ENCODE peak calls at places on chromosome 14, in five cellular contexts. L is IMR-90, D is PC-3, S is H9, C is mammary epithelial cell. F is an unnamed sample.

GRCh38 chr14:99382781-99383456 is 97.7 kb downstream of the SETD3 start:
- DNase-seq in L (peak; percentile 77), D (peak; percentile 78), S (no peak), C (no peak), F (peak; percentile 38)

GRCh38 chr14:104107611-104108569 is 22.4 kb downstream of the ASPG start:
- DNase-seq in L (no peak), D (peak; percentile 57), S (peak; percentile 37), C (no peak), F (peak; percentile 63)

GRCh38 chr14:94051115-94051514 is 25.0 kb downstream of the OTUB2 start:
- DNase-seq in L (peak; percentile 42), D (peak; percentile 21), S (peak; percentile 44), C (peak; percentile 24), F (peak; percentile 78)

GRCh38 chr14:92496458-92496857 is 17.1 kb upstream of the RIN3 start:
- DNase-seq in L (no peak), D (no peak), S (no peak), C (no peak), F (no peak)

GRCh38 chr14:82075566-82075965 is 541.9 kb upstream of the SEL1L start:
- DNase-seq in L (no peak), D (peak; percentile 26), S (peak; percentile 77), C (no peak), F (peak; percentile 91)

GRCh38 chr14:93996130-93996695 is 888 bp upstream of the CCDC197 start:
- DNase-seq in L (no peak), D (no peak), S (no peak), C (no peak), F (no peak)

GRCh38 chr14:76380991-76381390 is 5.1 kb downstream of the ESRRB start:
- DNase-seq in L (no peak), D (no peak), S (no peak), C (no peak), F (no peak)

GRCh38 chr14:103281496-103282231 is 52.4 kb upstream of the EIF5 start:
- DNase-seq in L (peak; percentile 62), D (peak; percentile 63), S (peak; percentile 81), C (peak; percentile 24), F (peak; percentile 83)

GRCh38 chr14:72544615-72545387 is 349.1 kb downstream of the DPF3 start:
- DNase-seq in L (no peak), D (no peak), S (peak; percentile 86), C (no peak), F (peak; percentile 91)

GRCh38 chr14:63986789-63987533 is 134.2 kb downstream of the SYNE2 start:
- DNase-seq in L (peak; percentile 78), D (peak; percentile 19), S (no peak), C (peak; percentile 89), F (no peak)

GRCh38 chr14:103748539-103748867 is 32.9 kb downstream of the ZFYVE21 start:
- DNase-seq in L (no peak), D (no peak), S (no peak), C (no peak), F (no peak)

GRCh38 chr14:59228416-59228815 is 39.9 kb downstream of the DAAM1 start:
- DNase-seq in L (peak; percentile 58), D (no peak), S (no peak), C (peak; percentile 26), F (no peak)

GRCh38 chr14:100065942-100066574 is 836 bp downstream of the EVL start:
- DNase-seq in L (no peak), D (no peak), S (no peak), C (no peak), F (no peak)

GRCh38 chr14:48805315-48805714 is 780.9 kb downstream of the RPS29 start:
- DNase-seq in L (no peak), D (no peak), S (peak; percentile 66), C (no peak), F (peak; percentile 65)

GRCh38 chr14:97290065-97290464 is 492.9 kb downstream of the VRK1 start:
- DNase-seq in L (no peak), D (no peak), S (no peak), C (no peak), F (no peak)

GRCh38 chr14:96653597-96653996 is 143.6 kb upstream of the VRK1 start:
- DNase-seq in L (no peak), D (no peak), S (no peak), C (no peak), F (no peak)

GRCh38 chr14:29805415-29806123 is 122.1 kb downstream of the PRKD1 start:
- DNase-seq in L (peak; percentile 98), D (peak; percentile 52), S (no peak), C (peak; percentile 52), F (no peak)

GRCh38 chr14:99155173-99155777 is 116.7 kb downstream of the BCL11B start:
- DNase-seq in L (no peak), D (no peak), S (no peak), C (no peak), F (peak; percentile 2)

GRCh38 chr14:65847065-65847847 is 434.7 kb downstream of the FUT8 start:
- DNase-seq in L (no peak), D (no peak), S (no peak), C (no peak), F (no peak)

GRCh38 chr14:105116451-105117256 is 51.4 kb upstream of the GPR132 start:
- DNase-seq in L (no peak), D (no peak), S (no peak), C (no peak), F (no peak)

GRCh38 chr14:67137744-67138371 is 51.4 kb upstream of the GARIN2 start:
- DNase-seq in L (peak; percentile 22), D (peak; percentile 53), S (no peak), C (peak; percentile 6), F (no peak)

GRCh38 chr14:60970146-60970545 is 10.7 kb downstream of the TRMT5 start:
- DNase-seq in L (no peak), D (no peak), S (no peak), C (no peak), F (no peak)

DNA sequence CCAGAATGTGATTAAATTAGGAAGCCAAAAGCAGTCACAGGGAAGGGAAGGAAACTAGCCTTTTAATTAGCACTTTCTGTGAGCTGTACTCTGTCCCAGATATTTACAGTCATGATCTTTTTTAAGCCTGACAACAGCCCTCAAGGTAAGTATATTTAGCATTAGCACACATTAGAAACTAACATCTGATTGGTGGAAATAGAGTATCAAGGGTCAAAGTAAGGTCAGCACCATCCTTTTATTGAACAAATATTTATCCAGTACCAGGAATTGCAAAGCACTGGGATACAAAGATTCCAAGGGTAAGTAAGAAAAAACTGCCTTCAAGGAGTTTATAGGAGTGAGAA is 28.2 kb downstream of the RPGRIP1 start:
- DNase-seq in L (no peak), D (peak; percentile 12), S (no peak), C (no peak), F (no peak)
- H3K9ac ChIP-seq in L (no peak overlapping the region), D (no peak overlapping the region), S (peak overlapping the region; percentile 89), C (no peak overlapping the region), F (peak overlapping the region; percentile 48)

GRCh38 chr14:21528381-21529348 is 2.5 kb upstream of the SALL2 start:
- DNase-seq in L (peak; percentile 52), D (peak; percentile 35), S (no peak), C (no peak), F (peak; percentile 38)
- H3K27ac ChIP-seq in L (no peak overlapping the region), D (peak overlapping the region; percentile 42), S (peak overlapping the region; percentile 89), C (no peak overlapping the region), F (peak overlapping the region; percentile 4)

GRCh38 chr14:101859538-101859902 is 98.0 kb downstream of the PPP2R5C start:
- DNase-seq in L (no peak), D (no peak), S (no peak), C (no peak), F (no peak)

GRCh38 chr14:101862177-101862576 is 100.7 kb downstream of the PPP2R5C start:
- DNase-seq in L (peak; percentile 64), D (peak; percentile 62), S (no peak), C (no peak), F (no peak)

GRCh38 chr14:101861464-101861863 is 100.0 kb downstream of the PPP2R5C start:
- DNase-seq in L (no peak), D (no peak), S (no peak), C (no peak), F (no peak)

GRCh38 chr14:101858791-101859537 is 97.5 kb downstream of the PPP2R5C start:
- DNase-seq in L (no peak), D (no peak), S (no peak), C (no peak), F (no peak)

DNA sequence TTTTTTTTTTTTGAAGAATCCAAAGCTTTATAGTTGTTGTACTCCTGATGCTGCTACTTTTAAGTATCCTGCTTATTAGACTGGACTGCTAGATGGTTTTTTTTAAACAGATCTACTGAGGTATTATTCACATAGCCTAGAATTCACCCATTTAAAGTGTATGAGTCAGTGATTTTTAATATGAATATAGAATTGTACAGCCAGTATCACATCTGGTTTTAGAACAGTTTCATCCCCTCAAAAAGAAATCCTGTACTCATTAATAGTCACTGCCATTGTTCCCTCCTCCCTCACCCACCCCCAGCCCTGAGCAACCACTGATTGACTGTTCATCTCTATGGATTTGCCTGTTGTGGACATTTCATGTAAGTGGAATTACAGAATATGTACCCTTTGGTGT is 98.4 kb downstream of the PPP2R5C start:
- DNase-seq in L (no peak), D (no peak), S (no peak), C (no peak), F (no peak)
- H3K9ac ChIP-seq in L (no peak overlapping the region), D (no peak overlapping the region), S (no peak overlapping the region), C (no peak overlapping the region), F (no peak overlapping the region)

GRCh38 chr14:54206477-54206876 is 190.3 kb upstream of the CDKN3 start:
- DNase-seq in L (no peak), D (peak; percentile 33), S (no peak), C (no peak), F (no peak)

GRCh38 chr14:54197369-54197768 is 199.4 kb upstream of the CDKN3 start:
- DNase-seq in L (no peak), D (no peak), S (no peak), C (no peak), F (no peak)

GRCh38 chr14:54202288-54202687 is 194.5 kb upstream of the CDKN3 start:
- DNase-seq in L (peak; percentile 49), D (no peak), S (no peak), C (no peak), F (no peak)

DNA sequence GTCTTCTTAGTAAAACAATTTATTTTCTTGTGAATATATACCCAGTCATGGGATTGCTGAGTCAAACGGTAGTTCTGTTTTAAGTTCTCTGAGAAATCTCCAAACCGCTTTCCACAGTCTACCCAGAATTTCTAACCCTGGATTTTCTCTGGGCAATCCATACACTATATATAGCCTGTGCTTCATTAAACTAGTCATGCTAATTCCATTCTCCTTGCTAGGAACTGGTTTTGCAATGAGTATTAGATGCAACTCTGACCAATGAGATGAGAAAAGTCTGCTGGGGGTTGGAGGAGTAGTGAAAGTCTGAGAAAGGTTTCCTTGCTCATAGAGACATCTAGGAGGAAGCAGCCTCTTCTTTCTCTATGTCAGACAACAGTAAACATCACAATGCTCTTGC is 196.1 kb upstream of the CDKN3 start:
- DNase-seq in L (peak; percentile 78), D (no peak), S (no peak), C (peak; percentile 31), F (no peak)
- H3K27ac ChIP-seq in L (no peak overlapping the region), D (no peak overlapping the region), S (no peak overlapping the region), C (no peak overlapping the region), F (no peak overlapping the region)

GRCh38 chr14:44960646-44961045 is 1.1 kb downstream of the KLHL28 start:
- DNase-seq in L (no peak), D (no peak), S (no peak), C (no peak), F (no peak)

GRCh38 chr14:44959538-44959937 is 2.2 kb downstream of the KLHL28 start:
- DNase-seq in L (no peak), D (no peak), S (no peak), C (no peak), F (no peak)

GRCh38 chr14:44961730-44962572 is at the start of the genes KLHL28 and TOGARAM1:
- DNase-seq in L (peak; percentile 100), D (peak; percentile 100), S (peak; percentile 99), C (peak; percentile 100), F (peak; percentile 99)

GRCh38 chr14:44961151-44961729 is 507 bp downstream of the KLHL28 start:
- DNase-seq in L (peak; percentile 61), D (peak; percentile 57), S (peak; percentile 55), C (peak; percentile 55), F (peak; percentile 77)

GRCh38 chr14:44960146-44960545 is 1.6 kb downstream of the KLHL28 start:
- DNase-seq in L (no peak), D (peak; percentile 6), S (no peak), C (peak; percentile 21), F (no peak)
- H3K9ac ChIP-seq in L (peak overlapping the region; percentile 82), D (peak overlapping the region; percentile 4), S (no peak overlapping the region), C (peak overlapping the region; percentile 94), F (peak overlapping the region; percentile 77)

F was measured in endodermal cell.